ENCODE peak calls at places on chromosomes 1 and 21, in ten cellular contexts. One of them, this sample, is unnamed.

GRCh38 chr1:31227891-31228290 is 11.8 kb downstream of the NKAIN1 start:
- DNase-seq in uterus: no peak
- DNase-seq in EL: no peak
- DNase-seq in nephron progenitor cell: peak; percentile 61
- DNase-seq in progenitor cell of endocrine pancreas: no peak
- DNase-seq in memory B cell: no peak
- DNase-seq in Panc1: no peak
- DNase-seq in fibroblast of lung: no peak
- DNase-seq in PC-9: no peak
- DNase-seq in astrocyte of the cerebellum: peak; percentile 11
- DNase-seq in this sample: no peak

GRCh38 chr1:225428879-225429455 is 1.1 kb upstream of the LBR start:
- DNase-seq in memory B cell: no peak
- DNase-seq in astrocyte of the cerebellum: no peak
- DNase-seq in nephron progenitor cell: no peak
- DNase-seq in uterus: no peak
- DNase-seq in Panc1: no peak
- DNase-seq in fibroblast of lung: no peak
- DNase-seq in PC-9: no peak
- DNase-seq in progenitor cell of endocrine pancreas: no peak
- DNase-seq in EL: no peak
- DNase-seq in this sample: no peak

GRCh38 chr1:155185783-155186265 is 12.2 kb downstream of the TRIM46 start:
- DNase-seq in PC-9: no peak
- DNase-seq in progenitor cell of endocrine pancreas: no peak
- DNase-seq in EL: no peak
- DNase-seq in nephron progenitor cell: no peak
- DNase-seq in fibroblast of lung: no peak
- DNase-seq in uterus: no peak
- DNase-seq in Panc1: no peak
- DNase-seq in memory B cell: no peak
- DNase-seq in astrocyte of the cerebellum: no peak
- DNase-seq in this sample: no peak

GRCh38 chr21:28283652-28284490 is 708.8 kb downstream of the LTN1 start:
- DNase-seq in Panc1: no peak
- DNase-seq in EL: peak; percentile 88
- DNase-seq in PC-9: peak; percentile 0
- DNase-seq in uterus: no peak
- DNase-seq in fibroblast of lung: peak; percentile 95
- DNase-seq in progenitor cell of endocrine pancreas: no peak
- DNase-seq in nephron progenitor cell: no peak
- DNase-seq in memory B cell: no peak
- DNase-seq in astrocyte of the cerebellum: peak; percentile 82
- DNase-seq in this sample: peak; percentile 67

GRCh38 chr1:82483146-82483545 is 682.4 kb downstream of the ADGRL2 start:
- DNase-seq in progenitor cell of endocrine pancreas: no peak
- DNase-seq in astrocyte of the cerebellum: no peak
- DNase-seq in Panc1: no peak
- DNase-seq in uterus: no peak
- DNase-seq in nephron progenitor cell: no peak
- DNase-seq in fibroblast of lung: no peak
- DNase-seq in PC-9: no peak
- DNase-seq in EL: no peak
- DNase-seq in memory B cell: no peak
- DNase-seq in this sample: no peak

GRCh38 chr1:200415227-200415626 is 5.4 kb upstream of the ZNF281 start:
- DNase-seq in astrocyte of the cerebellum: no peak
- DNase-seq in fibroblast of lung: no peak
- DNase-seq in PC-9: no peak
- DNase-seq in memory B cell: no peak
- DNase-seq in progenitor cell of endocrine pancreas: no peak
- DNase-seq in EL: no peak
- DNase-seq in Panc1: no peak
- DNase-seq in nephron progenitor cell: no peak
- DNase-seq in uterus: no peak
- DNase-seq in this sample: peak; percentile 25

GRCh38 chr1:200409203-200409760 is 554 bp downstream of the ZNF281 start:
- DNase-seq in fibroblast of lung: no peak
- DNase-seq in uterus: peak; percentile 24
- DNase-seq in PC-9: no peak
- DNase-seq in memory B cell: peak; percentile 26
- DNase-seq in nephron progenitor cell: peak; percentile 57
- DNase-seq in astrocyte of the cerebellum: no peak
- DNase-seq in Panc1: no peak
- DNase-seq in progenitor cell of endocrine pancreas: peak; percentile 18
- DNase-seq in EL: no peak
- DNase-seq in this sample: peak; percentile 19

GRCh38 chr1:233432916-233433315 is 105.4 kb downstream of the MAP3K21 start:
- DNase-seq in PC-9: no peak
- DNase-seq in EL: no peak
- DNase-seq in uterus: no peak
- DNase-seq in astrocyte of the cerebellum: peak; percentile 59
- DNase-seq in memory B cell: no peak
- DNase-seq in progenitor cell of endocrine pancreas: no peak
- DNase-seq in Panc1: no peak
- DNase-seq in nephron progenitor cell: no peak
- DNase-seq in fibroblast of lung: no peak
- DNase-seq in this sample: no peak

GRCh38 chr1:117047271-117047670 is 12.9 kb upstream of the TTF2 start:
- DNase-seq in nephron progenitor cell: no peak
- DNase-seq in EL: no peak
- DNase-seq in PC-9: no peak
- DNase-seq in progenitor cell of endocrine pancreas: no peak
- DNase-seq in memory B cell: no peak
- DNase-seq in Panc1: no peak
- DNase-seq in fibroblast of lung: no peak
- DNase-seq in uterus: no peak
- DNase-seq in astrocyte of the cerebellum: no peak
- DNase-seq in this sample: no peak

GRCh38 chr1:94398356-94398755 is 19.8 kb upstream of the ABCD3 start:
- DNase-seq in memory B cell: no peak
- DNase-seq in EL: peak; percentile 32
- DNase-seq in astrocyte of the cerebellum: no peak
- DNase-seq in progenitor cell of endocrine pancreas: no peak
- DNase-seq in PC-9: no peak
- DNase-seq in uterus: no peak
- DNase-seq in Panc1: no peak
- DNase-seq in fibroblast of lung: no peak
- DNase-seq in nephron progenitor cell: no peak
- DNase-seq in this sample: peak; percentile 65

GRCh38 chr1:7235871-7236472 is 450.7 kb downstream of the CAMTA1 start:
- DNase-seq in astrocyte of the cerebellum: no peak
- DNase-seq in EL: no peak
- DNase-seq in progenitor cell of endocrine pancreas: no peak
- DNase-seq in Panc1: no peak
- DNase-seq in fibroblast of lung: no peak
- DNase-seq in nephron progenitor cell: no peak
- DNase-seq in PC-9: no peak
- DNase-seq in uterus: no peak
- DNase-seq in memory B cell: no peak
- DNase-seq in this sample: no peak

GRCh38 chr1:221732052-221732451 is 9.8 kb downstream of the DUSP10 start:
- DNase-seq in astrocyte of the cerebellum: no peak
- DNase-seq in PC-9: no peak
- DNase-seq in progenitor cell of endocrine pancreas: no peak
- DNase-seq in EL: no peak
- DNase-seq in fibroblast of lung: no peak
- DNase-seq in uterus: no peak
- DNase-seq in nephron progenitor cell: no peak
- DNase-seq in memory B cell: no peak
- DNase-seq in Panc1: no peak
- DNase-seq in this sample: no peak

GRCh38 chr1:226402615-226403521 is 5.0 kb downstream of the PARP1 start:
- DNase-seq in progenitor cell of endocrine pancreas: no peak
- DNase-seq in fibroblast of lung: no peak
- DNase-seq in PC-9: no peak
- DNase-seq in memory B cell: no peak
- DNase-seq in Panc1: no peak
- DNase-seq in nephron progenitor cell: no peak
- DNase-seq in uterus: no peak
- DNase-seq in EL: no peak
- DNase-seq in astrocyte of the cerebellum: no peak
- DNase-seq in this sample: no peak

GRCh38 chr21:43302769-43303168 is 124.2 kb downstream of the SIK1 start:
- DNase-seq in memory B cell: no peak
- DNase-seq in astrocyte of the cerebellum: no peak
- DNase-seq in uterus: no peak
- DNase-seq in EL: no peak
- DNase-seq in progenitor cell of endocrine pancreas: no peak
- DNase-seq in nephron progenitor cell: no peak
- DNase-seq in fibroblast of lung: no peak
- DNase-seq in Panc1: no peak
- DNase-seq in PC-9: no peak
- DNase-seq in this sample: no peak

GRCh38 chr1:7422081-7422480 is 349.0 kb upstream of the VAMP3 start:
- DNase-seq in progenitor cell of endocrine pancreas: no peak
- DNase-seq in EL: no peak
- DNase-seq in memory B cell: no peak
- DNase-seq in nephron progenitor cell: no peak
- DNase-seq in Panc1: no peak
- DNase-seq in PC-9: no peak
- DNase-seq in uterus: peak; percentile 4
- DNase-seq in fibroblast of lung: no peak
- DNase-seq in astrocyte of the cerebellum: no peak
- DNase-seq in this sample: no peak

GRCh38 chr21:42463861-42464515 is 32.0 kb downstream of the RSPH1 start:
- DNase-seq in nephron progenitor cell: peak; percentile 37
- DNase-seq in progenitor cell of endocrine pancreas: no peak
- DNase-seq in EL: peak; percentile 48
- DNase-seq in Panc1: no peak
- DNase-seq in memory B cell: peak; percentile 44
- DNase-seq in astrocyte of the cerebellum: no peak
- DNase-seq in fibroblast of lung: peak; percentile 48
- DNase-seq in uterus: no peak
- DNase-seq in PC-9: no peak
- DNase-seq in this sample: peak; percentile 28

GRCh38 chr1:32494196-32494595 is 29.3 kb downstream of the ZBTB8B start:
- DNase-seq in nephron progenitor cell: no peak
- DNase-seq in uterus: no peak
- DNase-seq in progenitor cell of endocrine pancreas: no peak
- DNase-seq in astrocyte of the cerebellum: no peak
- DNase-seq in Panc1: no peak
- DNase-seq in memory B cell: no peak
- DNase-seq in PC-9: no peak
- DNase-seq in fibroblast of lung: no peak
- DNase-seq in EL: no peak
- DNase-seq in this sample: no peak

GRCh38 chr21:36203603-36203889 is 46.9 kb downstream of the DOP1B start:
- DNase-seq in astrocyte of the cerebellum: peak; percentile 53
- DNase-seq in PC-9: peak; percentile 57
- DNase-seq in Panc1: no peak
- DNase-seq in progenitor cell of endocrine pancreas: no peak
- DNase-seq in nephron progenitor cell: no peak
- DNase-seq in uterus: no peak
- DNase-seq in fibroblast of lung: peak; percentile 75
- DNase-seq in memory B cell: no peak
- DNase-seq in EL: peak; percentile 92
- DNase-seq in this sample: peak; percentile 82

GRCh38 chr1:219518168-219518905 is 94.6 kb downstream of the ZC3H11B start:
- DNase-seq in astrocyte of the cerebellum: no peak
- DNase-seq in nephron progenitor cell: no peak
- DNase-seq in uterus: no peak
- DNase-seq in PC-9: peak; percentile 64
- DNase-seq in fibroblast of lung: no peak
- DNase-seq in progenitor cell of endocrine pancreas: no peak
- DNase-seq in EL: peak; percentile 86
- DNase-seq in memory B cell: no peak
- DNase-seq in Panc1: no peak
- DNase-seq in this sample: no peak

GRCh38 chr1:206469933-206470691 is at the start of gene IKBKE:
- DNase-seq in PC-9: peak; percentile 55
- DNase-seq in fibroblast of lung: peak; percentile 79
- DNase-seq in EL: peak; percentile 84
- DNase-seq in astrocyte of the cerebellum: no peak
- DNase-seq in nephron progenitor cell: peak; percentile 35
- DNase-seq in memory B cell: peak; percentile 53
- DNase-seq in Panc1: no peak
- DNase-seq in progenitor cell of endocrine pancreas: no peak
- DNase-seq in uterus: peak; percentile 34
- DNase-seq in this sample: peak; percentile 86

GRCh38 chr1:18632711-18633427 is 2.2 kb downstream of the PAX7 start:
- DNase-seq in nephron progenitor cell: peak; percentile 18
- DNase-seq in fibroblast of lung: no peak
- DNase-seq in EL: no peak
- DNase-seq in astrocyte of the cerebellum: no peak
- DNase-seq in Panc1: no peak
- DNase-seq in uterus: no peak
- DNase-seq in progenitor cell of endocrine pancreas: no peak
- DNase-seq in PC-9: no peak
- DNase-seq in memory B cell: no peak
- DNase-seq in this sample: no peak

GRCh38 chr1:195663549-195664280 is 944.5 kb downstream of the KCNT2 start:
- DNase-seq in memory B cell: no peak
- DNase-seq in uterus: no peak
- DNase-seq in fibroblast of lung: peak; percentile 97
- DNase-seq in nephron progenitor cell: no peak
- DNase-seq in EL: peak; percentile 87
- DNase-seq in PC-9: peak; percentile 19
- DNase-seq in astrocyte of the cerebellum: peak; percentile 35
- DNase-seq in progenitor cell of endocrine pancreas: no peak
- DNase-seq in Panc1: peak; percentile 2
- DNase-seq in this sample: peak; percentile 26

GRCh38 chr1:109877320-109877771 is 33.3 kb upstream of the CSF1 start:
- DNase-seq in PC-9: peak; percentile 82
- DNase-seq in progenitor cell of endocrine pancreas: no peak
- DNase-seq in EL: peak; percentile 96
- DNase-seq in astrocyte of the cerebellum: peak; percentile 89
- DNase-seq in nephron progenitor cell: peak; percentile 67
- DNase-seq in uterus: peak; percentile 81
- DNase-seq in memory B cell: no peak
- DNase-seq in Panc1: no peak
- DNase-seq in fibroblast of lung: peak; percentile 93
- DNase-seq in this sample: peak; percentile 93